ENCODE peak calls at places on chromosomes 4 and X, in five cellular contexts. O is HTR-8/SVneo, F is brain microvascular endothelial cell, Q is AG09309, J is naive B cell. Z is an unnamed sample.

GRCh38 chr4:85658766-85659439 is 184.0 kb downstream of the ARHGAP24 start:
- DNase-seq in O (no peak), F (no peak), Q (no peak), J (no peak), Z (no peak)

GRCh38 chr4:98261291-98262271 is at the start of gene RAP1GDS1:
- DNase-seq in O (peak), F (peak), Q (no peak), J (peak), Z (peak)

GRCh38 chrX:30570505-30570904 is 7.1 kb downstream of the TASL start:
- DNase-seq in O (peak), F (peak), Q (peak), J (peak), Z (peak)

GRCh38 chrX:42837092-42837726 is 59.2 kb upstream of the PPP1R2C start:
- DNase-seq in O (no peak), F (no peak), Q (no peak), J (no peak), Z (no peak)

GRCh38 chrX:43589735-43590515 is 66.2 kb upstream of the MAOA start:
- DNase-seq in O (no peak), F (no peak), Q (no peak), J (no peak), Z (no peak)

GRCh38 chr4:101948951-101949350 is 158.4 kb downstream of the BANK1 start:
- DNase-seq in O (no peak), F (no peak), Q (no peak), J (no peak), Z (no peak)

GRCh38 chrX:3076416-3076991 is 35.2 kb downstream of the ARSF start:
- DNase-seq in O (no peak), F (no peak), Q (no peak), J (no peak), Z (no peak)

GRCh38 chr4:112894951-112895350 is 154.5 kb upstream of the ANK2 start:
- DNase-seq in O (no peak), F (no peak), Q (no peak), J (no peak), Z (no peak)

GRCh38 chr4:137378393-137379290 is 153.7 kb downstream of the PCDH18 start:
- DNase-seq in O (no peak), F (no peak), Q (no peak), J (no peak), Z (no peak)

GRCh38 chr4:114383721-114384120 is 214.9 kb upstream of the UGT8 start:
- DNase-seq in O (peak), F (peak), Q (peak), J (no peak), Z (peak)

GRCh38 chrX:41475166-41475565 is 28.0 kb downstream of the NYX start:
- DNase-seq in O (no peak), F (no peak), Q (no peak), J (no peak), Z (no peak)

GRCh38 chr4:46081674-46082073 is 42.2 kb downstream of the GABRG1 start:
- DNase-seq in O (no peak), F (no peak), Q (no peak), J (no peak), Z (no peak)

GRCh38 chr4:15239866-15240265 is 188.0 kb upstream of the C1QTNF7 start:
- DNase-seq in O (no peak), F (peak), Q (no peak), J (no peak), Z (peak)

GRCh38 chr4:36172650-36173049 is 71.7 kb downstream of the ARAP2 start:
- DNase-seq in O (no peak), F (no peak), Q (no peak), J (no peak), Z (no peak)

GRCh38 chr4:140426610-140427103 is 791 bp downstream of the CLGN start:
- DNase-seq in O (peak), F (no peak), Q (no peak), J (no peak), Z (no peak)

GRCh38 chr4:39825090-39825489 is 127.2 kb downstream of the UBE2K start:
- DNase-seq in O (no peak), F (no peak), Q (no peak), J (no peak), Z (no peak)

GRCh38 chr4:2714071-2714770 is 41.9 kb downstream of the TNIP2 start:
- DNase-seq in O (no peak), F (peak), Q (no peak), J (no peak), Z (peak)

GRCh38 chr4:73335717-73336116 is 68.4 kb upstream of the ALB start:
- DNase-seq in O (no peak), F (no peak), Q (no peak), J (no peak), Z (no peak)

GRCh38 chrX:50606300-50606950 is 135.8 kb upstream of the DGKK start:
- DNase-seq in O (no peak), F (no peak), Q (no peak), J (no peak), Z (no peak)

GRCh38 chrX:107566603-107567262 is 61.6 kb upstream of the PRPS1 start:
- DNase-seq in O (no peak), F (peak), Q (no peak), J (no peak), Z (no peak)

GRCh38 chrX:39513836-39514235 is 583.9 kb downstream of the BCOR start:
- DNase-seq in O (no peak), F (no peak), Q (no peak), J (no peak), Z (no peak)

GRCh38 chr4:175469519-175469918 is 342.5 kb downstream of the GPM6A start:
- DNase-seq in O (peak), F (peak), Q (no peak), J (no peak), Z (no peak)

GRCh38 chrX:123860506-123860840 is 620 bp downstream of the XIAP start:
- DNase-seq in O (peak), F (no peak), Q (no peak), J (peak), Z (no peak)

GRCh38 chr4:153151535-153152452 is 52.4 kb upstream of the TRIM2 start:
- DNase-seq in O (no peak), F (peak), Q (no peak), J (peak), Z (no peak)

GRCh38 chrX:130770615-130771014 is 132.4 kb downstream of the ENOX2 start:
- DNase-seq in O (peak), F (peak), Q (peak), J (no peak), Z (peak)

GRCh38 chr4:21915761-21916160 is 32.8 kb downstream of the KCNIP4 start:
- DNase-seq in O (no peak), F (no peak), Q (no peak), J (no peak), Z (no peak)

GRCh38 chrX:123121241-123121640 is 62.8 kb upstream of the GRIA3 start:
- DNase-seq in O (no peak), F (peak), Q (no peak), J (no peak), Z (peak)

GRCh38 chr4:95547708-95548471 is 883 bp downstream of the UNC5C start:
- DNase-seq in O (no peak), F (peak), Q (no peak), J (no peak), Z (no peak)

GRCh38 chr4:41709844-41710481 is 38.6 kb downstream of the PHOX2B start:
- DNase-seq in O (peak), F (peak), Q (peak), J (no peak), Z (peak)

GRCh38 chrX:74179499-74179898 is 124.5 kb upstream of the ZCCHC13 start:
- DNase-seq in O (no peak), F (no peak), Q (no peak), J (no peak), Z (no peak)

GRCh38 chr4:22593933-22594332 is 78.1 kb upstream of the ADGRA3 start:
- DNase-seq in O (no peak), F (no peak), Q (no peak), J (no peak), Z (no peak)

GRCh38 chr4:127304356-127304755 is 328.4 kb upstream of the INTU start:
- DNase-seq in O (no peak), F (no peak), Q (peak), J (no peak), Z (peak)

GRCh38 chrX:6968231-6968630 is 179.3 kb upstream of the STS start:
- DNase-seq in O (no peak), F (peak), Q (no peak), J (no peak), Z (no peak)

GRCh38 chr4:168707205-168707604 is 210.4 kb downstream of the PALLD start:
- DNase-seq in O (peak), F (no peak), Q (no peak), J (no peak), Z (no peak)

GRCh38 chr4:76059750-76060149 is 14.8 kb upstream of the ART3 start:
- DNase-seq in O (no peak), F (no peak), Q (no peak), J (no peak), Z (no peak)

GRCh38 chr4:108008721-108009120 is 19.0 kb downstream of the HADH start:
- DNase-seq in O (no peak), F (no peak), Q (no peak), J (no peak), Z (peak)

GRCh38 chrX:51332188-51332942 is at the start of gene NUDT10:
- DNase-seq in O (peak), F (peak), Q (no peak), J (peak), Z (no peak)

GRCh38 chr4:136103616-136104015 is 1428.7 kb downstream of the PCDH18 start:
- DNase-seq in O (no peak), F (peak), Q (no peak), J (no peak), Z (no peak)

GRCh38 chrX:13898084-13898483 is 81.2 kb upstream of the GPM6B start:
- DNase-seq in O (no peak), F (peak), Q (no peak), J (no peak), Z (no peak)

GRCh38 chr4:687048-687974 is 1.6 kb downstream of the SLC49A3 start:
- DNase-seq in O (peak), F (peak), Q (peak), J (no peak), Z (peak)

Z was measured in stromal cell of bone marrow.